ENCODE peak calls at places on chromosomes 7 and 10, in ten cellular contexts. D is RWPE1; Q is upper lobe of right lung; U is kidney; S is thoracic aorta; H is ovary; V is lower lobe of right lung; Y is CD8-positive, alpha-beta T cell; C is coronary artery; F is mammary epithelial cell. L is an unnamed sample.

GRCh38 chr7:27235387-27236052 is 7.1 kb upstream of the EVX1 start:
- DNase-seq in Y (no peak), D (peak), U (peak), F (peak), H (peak), Q (peak), S (no peak), C (no peak), V (no peak), L (no peak)

GRCh38 chr10:63137306-63137705 is 4.2 kb downstream of the NRBF2 start:
- DNase-seq in V (no peak), F (no peak), H (no peak), C (no peak), Q (no peak), S (no peak), U (no peak), Y (no peak), D (no peak), L (no peak)

GRCh38 chr10:99329891-99330674 is 927 bp downstream of the CNNM1 start:
- DNase-seq in C (no peak), H (peak), S (no peak), Y (no peak), Q (peak), D (peak), V (peak), U (peak), F (peak), L (no peak)

GRCh38 chr10:36253731-36254130 is 611.6 kb upstream of the FZD8 start:
- DNase-seq in U (no peak), S (no peak), V (no peak), Q (no peak), D (no peak), F (no peak), Y (no peak), H (no peak), C (no peak), L (no peak)

GRCh38 chr7:142501434-142501833 is 243.6 kb upstream of the PRSS58 start:
- DNase-seq in F (no peak), Y (no peak), S (no peak), C (no peak), D (no peak), H (no peak), Q (no peak), U (no peak), V (no peak), L (no peak)

GRCh38 chr10:69459101-69459805 is 8.0 kb downstream of the TSPAN15 start:
- DNase-seq in C (no peak), Q (no peak), D (no peak), V (no peak), U (no peak), H (no peak), S (no peak), Y (no peak), F (no peak), L (no peak)

GRCh38 chr10:69088801-69089501 is 1.0 kb downstream of the SRGN start:
- DNase-seq in U (no peak), H (no peak), Q (no peak), V (no peak), D (no peak), S (no peak), C (no peak), Y (no peak), F (no peak), L (peak)

GRCh38 chr10:114412907-114413386 is 8.6 kb upstream of the AFAP1L2 start:
- DNase-seq in S (no peak), U (peak), V (no peak), Y (no peak), Q (no peak), C (no peak), F (peak), H (no peak), D (no peak), L (no peak)

GRCh38 chr7:80466638-80467037 is 45.2 kb downstream of the GNAT3 start:
- DNase-seq in Q (no peak), D (no peak), H (no peak), Y (no peak), F (no peak), V (no peak), C (no peak), S (no peak), U (no peak), L (no peak)

GRCh38 chr10:22473044-22473443 is 127.7 kb downstream of the SPAG6 start:
- DNase-seq in F (no peak), C (no peak), D (no peak), Y (no peak), S (no peak), H (no peak), U (no peak), Q (no peak), V (no peak), L (no peak)

GRCh38 chr10:17817790-17818189 is 8.6 kb downstream of the MRC1 start:
- DNase-seq in H (no peak), Q (no peak), D (no peak), C (no peak), F (no peak), U (no peak), S (no peak), Y (no peak), V (no peak), L (no peak)

GRCh38 chr7:96004598-96004997 is 232.2 kb downstream of the DYNC1I1 start:
- DNase-seq in V (no peak), D (no peak), C (no peak), Q (no peak), H (no peak), S (no peak), U (no peak), F (no peak), Y (no peak), L (no peak)

GRCh38 chr10:108166401-108166800 is 1001.9 kb upstream of the SORCS1 start:
- DNase-seq in S (no peak), D (no peak), Y (no peak), F (peak), V (no peak), Q (no peak), U (no peak), H (no peak), C (no peak), L (no peak)

GRCh38 chr7:47576031-47576908 is 5.6 kb downstream of the TNS3 start:
- DNase-seq in D (no peak), U (no peak), C (peak), H (peak), Q (no peak), S (no peak), F (peak), V (no peak), Y (no peak), L (no peak)

DNA sequence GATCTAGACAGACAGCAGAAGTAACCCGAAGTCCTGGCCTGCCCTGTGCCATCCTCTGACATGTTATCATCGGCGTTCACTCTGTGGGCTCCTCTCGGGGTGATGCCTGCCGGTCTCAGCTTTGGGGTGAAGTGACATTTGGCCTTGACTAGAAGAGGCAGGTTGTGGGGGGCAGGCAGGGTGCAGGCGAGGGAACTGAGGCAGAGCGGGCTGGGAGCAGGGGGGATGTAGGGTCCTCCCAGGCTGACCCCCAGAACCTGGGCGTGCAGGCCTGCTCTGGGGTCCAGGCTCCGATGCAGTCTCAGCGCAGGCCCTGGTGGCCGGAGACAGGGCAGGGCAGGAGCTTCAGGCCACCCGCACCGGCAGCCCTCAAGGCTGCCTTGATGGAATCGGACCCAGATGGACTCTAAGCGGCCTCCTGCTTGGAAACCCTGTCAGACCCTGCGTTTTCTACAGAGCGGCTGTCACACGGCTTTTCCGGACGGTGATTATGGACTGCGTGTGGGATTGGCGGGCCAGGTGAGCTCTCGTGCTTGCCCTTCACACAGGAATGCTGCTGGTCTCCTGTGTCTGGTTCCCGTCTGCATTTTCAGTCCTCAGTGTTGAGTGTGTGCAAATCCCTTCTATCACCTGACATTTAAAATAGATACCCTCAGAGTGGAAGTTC is 842 bp upstream of the JAKMIP3 start:
- DNase-seq in D (no peak), F (no peak), S (no peak), U (no peak), Q (peak), V (no peak), H (no peak), C (peak), Y (peak), L (no peak)
- H3K27ac ChIP-seq in D (peak), F (no peak), S (no peak), U (no peak), Q (no peak), V (no peak), H (peak), C (no peak), Y (no peak), L (no peak)

GRCh38 chr10:104143829-104144228 is 21.9 kb downstream of the SFR1 start:
- DNase-seq in F (no peak), C (no peak), Q (no peak), Y (no peak), D (no peak), S (no peak), U (no peak), V (no peak), H (no peak), L (no peak)

GRCh38 chr10:104138131-104138530 is 16.2 kb downstream of the SFR1 start:
- DNase-seq in U (peak), C (no peak), Y (no peak), Q (no peak), D (no peak), S (no peak), V (no peak), F (no peak), H (no peak), L (no peak)

GRCh38 chr10:104142081-104142480 is 20.1 kb downstream of the SFR1 start:
- DNase-seq in D (no peak), C (no peak), Y (no peak), S (no peak), Q (no peak), H (no peak), U (no peak), V (no peak), F (no peak), L (no peak)

DNA sequence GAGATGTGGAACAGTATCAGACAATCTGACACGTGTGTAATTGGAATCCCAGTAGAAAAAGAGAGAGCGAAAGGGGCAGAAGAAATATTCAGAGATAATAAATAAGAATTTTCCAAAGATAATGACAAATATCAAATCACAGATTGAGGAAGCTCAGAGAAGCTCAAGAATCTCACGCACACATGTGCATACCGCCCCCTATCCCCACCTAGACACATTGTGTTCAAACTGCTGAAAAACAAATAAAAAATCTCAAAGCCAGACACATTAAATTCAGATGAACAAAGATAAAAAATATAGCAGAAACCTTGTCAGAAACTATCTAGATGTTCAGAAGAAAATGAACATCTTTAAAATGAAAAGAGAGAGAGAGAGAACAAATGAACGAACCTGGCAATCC is 17.2 kb downstream of the SFR1 start:
- DNase-seq in V (no peak), H (no peak), C (no peak), D (no peak), F (no peak), U (no peak), Y (no peak), Q (no peak), S (no peak), L (no peak)
- TF ChIP-seq CTCF in V (no peak), H (no peak), C (no peak), D (peak), F (peak), U (no peak), Y (peak), Q (peak), S (no peak), L (peak)

GRCh38 chr7:43735802-43736603 is 6.7 kb upstream of the COA1 start:
- DNase-seq in Q (no peak), Y (no peak), S (no peak), H (no peak), F (no peak), C (no peak), D (no peak), U (no peak), V (no peak), L (no peak)

GRCh38 chr7:43729924-43730248 is 563 bp upstream of the COA1 start:
- DNase-seq in Q (no peak), F (no peak), H (no peak), V (no peak), U (no peak), Y (no peak), D (no peak), C (no peak), S (no peak), L (no peak)

GRCh38 chr7:43737467-43738127 is 8.3 kb upstream of the COA1 start:
- DNase-seq in F (no peak), D (no peak), Q (no peak), Y (no peak), H (no peak), S (no peak), C (no peak), V (no peak), U (no peak), L (no peak)

GRCh38 chr7:43735403-43735801 is 6.1 kb upstream of the COA1 start:
- DNase-seq in F (no peak), Y (no peak), C (no peak), U (no peak), Q (no peak), H (no peak), V (no peak), D (no peak), S (no peak), L (no peak)
- H3K27ac ChIP-seq in F (no peak), Y (no peak), C (no peak), U (no peak), Q (no peak), H (no peak), V (no peak), D (no peak), S (no peak), L (no peak)

GRCh38 chr7:135282621-135283295 is 49.1 kb downstream of the STRA8 start:
- DNase-seq in F (peak), H (no peak), C (no peak), S (no peak), Y (no peak), Q (no peak), V (no peak), D (no peak), U (no peak), L (peak)
- TF ChIP-seq CTCF in F (no peak), H (no peak), C (no peak), S (no peak), Y (no peak), Q (no peak), V (no peak), D (no peak), U (no peak), L (no peak)

GRCh38 chr10:133258818-133259602 is 17.7 kb downstream of the ADAM8 start:
- DNase-seq in Y (peak), S (peak), V (peak), H (peak), U (peak), C (peak), F (peak), Q (peak), D (peak), L (peak)
- H3K27ac ChIP-seq in Y (peak), S (peak), V (peak), H (peak), U (no peak), C (peak), F (peak), Q (peak), D (peak), L (peak)

GRCh38 chr10:102120987-102121738 is 995 bp upstream of the LDB1 start:
- DNase-seq in S (peak), U (peak), C (no peak), H (peak), Q (peak), Y (peak), V (peak), D (no peak), F (no peak), L (no peak)

GRCh38 chr10:102120142-102120986 is at the start of gene LDB1:
- DNase-seq in D (peak), Q (peak), U (peak), V (peak), S (peak), Y (peak), C (peak), H (peak), F (peak), L (peak)

GRCh38 chr10:102123223-102123622 is 3.1 kb upstream of the LDB1 start:
- DNase-seq in S (no peak), C (no peak), D (no peak), Q (no peak), U (no peak), V (no peak), Y (no peak), F (no peak), H (no peak), L (no peak)

GRCh38 chr10:102122450-102122849 is 2.3 kb upstream of the LDB1 start:
- DNase-seq in C (no peak), Y (no peak), F (no peak), S (no peak), U (no peak), V (no peak), H (no peak), D (no peak), Q (no peak), L (no peak)

DNA sequence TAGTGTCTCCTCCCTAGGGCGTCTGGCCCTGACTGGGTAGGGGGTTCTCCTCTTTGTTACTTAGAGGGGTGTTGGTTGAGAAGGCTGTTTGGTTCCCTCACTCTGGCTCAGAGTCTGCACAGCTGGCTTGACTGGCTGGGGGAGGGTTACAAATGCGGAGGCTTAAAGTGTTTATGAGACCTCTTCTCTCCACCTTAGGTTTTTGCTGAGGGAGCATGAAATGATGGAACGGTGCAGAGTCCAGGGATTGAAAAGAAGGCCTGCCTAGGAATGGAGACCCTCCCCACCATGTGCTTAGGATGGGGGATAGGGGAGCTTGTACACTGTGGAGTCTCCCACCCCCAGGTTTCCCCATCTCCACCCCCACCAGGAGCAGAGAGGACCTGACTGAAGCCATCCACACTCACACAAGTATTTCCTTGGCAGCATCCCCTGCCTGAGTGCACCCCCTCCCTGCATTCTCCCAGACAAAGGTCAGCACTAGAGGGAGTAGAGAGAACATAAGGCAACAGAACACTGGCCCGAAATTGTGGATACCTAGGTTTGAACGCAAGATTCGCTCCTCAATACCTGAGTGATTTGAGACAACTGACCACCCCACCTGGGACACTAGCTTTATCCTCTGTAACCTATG is 1.7 kb upstream of the LDB1 start:
- DNase-seq in D (no peak), Q (no peak), V (no peak), Y (no peak), C (no peak), F (no peak), H (peak), S (no peak), U (no peak), L (no peak)
- TF ChIP-seq CTCF in D (no peak), Q (no peak), V (no peak), Y (no peak), C (no peak), F (no peak), H (no peak), S (peak), U (peak), L (no peak)

GRCh38 chr7:113094517-113095249 is 8.1 kb upstream of the GPR85 start:
- DNase-seq in Y (no peak), F (no peak), V (no peak), Q (no peak), C (no peak), S (no peak), H (no peak), U (no peak), D (no peak), L (no peak)

GRCh38 chr7:113099284-113099919 is 12.8 kb upstream of the GPR85 start:
- DNase-seq in F (peak), Y (no peak), D (no peak), U (no peak), Q (no peak), S (no peak), C (no peak), H (no peak), V (no peak), L (no peak)

GRCh38 chr7:113092762-113093161 is 6.1 kb upstream of the GPR85 start:
- DNase-seq in Y (no peak), V (no peak), C (no peak), H (no peak), D (no peak), S (no peak), F (no peak), U (no peak), Q (no peak), L (no peak)

GRCh38 chr7:113093561-113093960 is 6.9 kb upstream of the GPR85 start:
- DNase-seq in F (no peak), S (no peak), U (no peak), D (no peak), Q (no peak), H (no peak), C (no peak), Y (no peak), V (no peak), L (no peak)
- H3K27ac ChIP-seq in F (no peak), S (no peak), U (no peak), D (no peak), Q (no peak), H (no peak), C (no peak), Y (no peak), V (no peak), L (no peak)

DNA sequence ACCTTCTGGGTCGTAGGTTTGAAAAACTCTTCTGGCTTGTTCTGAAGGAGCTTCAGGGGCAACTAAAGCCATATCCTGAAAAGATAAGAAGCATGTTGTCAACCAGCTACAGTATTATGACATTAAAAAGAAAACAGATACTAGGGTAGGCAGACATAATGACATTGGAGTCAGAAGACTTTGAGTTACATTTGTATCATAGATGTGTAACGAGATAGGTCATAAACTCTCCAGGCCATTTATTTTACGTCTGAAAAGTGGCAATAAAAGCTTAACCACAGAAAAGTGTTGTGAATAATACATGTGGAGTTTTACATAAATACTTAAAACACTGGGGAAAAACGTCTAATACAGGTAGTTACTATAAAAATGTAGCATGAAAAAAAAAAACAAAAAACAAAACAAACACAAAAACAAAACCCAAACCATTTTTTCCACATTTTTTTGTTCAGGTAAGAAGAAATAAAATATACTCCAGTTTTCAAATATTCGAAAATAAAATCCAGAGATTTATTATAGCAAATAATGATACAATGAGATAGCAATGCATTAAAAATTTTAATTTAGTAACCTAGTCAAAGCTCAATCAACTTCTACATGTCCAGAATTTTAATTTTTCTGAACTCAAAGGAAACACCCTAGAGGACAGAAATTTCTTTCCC is 64.1 kb downstream of the MINDY3 start:
- DNase-seq in H (no peak), S (no peak), U (no peak), V (no peak), Q (no peak), D (no peak), C (no peak), Y (no peak), F (no peak), L (no peak)
- TF ChIP-seq CTCF in H (no peak), S (no peak), U (no peak), V (no peak), Q (no peak), D (no peak), C (no peak), Y (no peak), F (no peak), L (no peak)

DNA sequence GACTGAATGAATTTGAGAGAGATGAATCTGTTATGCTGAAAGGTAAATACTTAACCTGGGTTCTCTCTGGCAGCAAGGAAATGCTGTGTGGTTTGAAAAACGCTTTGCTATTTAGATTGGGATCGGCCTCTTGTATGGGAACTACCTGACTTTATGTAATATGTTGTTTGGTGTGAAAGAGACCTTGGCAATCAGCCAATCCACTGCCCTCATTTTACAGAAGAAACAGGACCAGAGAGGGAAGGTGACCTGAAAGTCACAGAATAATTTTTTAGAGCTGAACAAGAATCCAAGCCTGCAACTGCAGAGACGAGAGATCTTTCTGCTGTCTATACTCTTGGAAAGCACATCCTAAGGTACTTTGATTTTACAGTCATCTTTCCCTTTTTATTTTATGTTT is 1.0 kb downstream of the BUD31 start:
- DNase-seq in Q (no peak), V (no peak), S (no peak), C (no peak), H (no peak), U (no peak), F (no peak), D (no peak), Y (no peak), L (no peak)
- H3K27ac ChIP-seq in Q (peak), V (peak), S (peak), C (peak), H (no peak), U (no peak), F (peak), D (no peak), Y (peak), L (peak)

L was measured in CD4-positive, alpha-beta T cell.